ENCODE peak calls at places on chromosomes 5 and 9, in six cellular contexts. One of them, this sample, is unnamed.

GRCh38 chr5:135708481-135708880 is 126.0 kb upstream of the SLC25A48 start:
- DNase-seq in transverse colon: no peak
- DNase-seq in ovary: no peak
- DNase-seq in neural progenitor cell: no peak
- DNase-seq in spleen: no peak
- DNase-seq in lower lobe of right lung: no peak
- DNase-seq in this sample: no peak

GRCh38 chr5:10599828-10600227 is 36.0 kb downstream of the ANKRD33B start:
- DNase-seq in ovary: no peak
- DNase-seq in lower lobe of right lung: no peak
- DNase-seq in spleen: no peak
- DNase-seq in neural progenitor cell: no peak
- DNase-seq in transverse colon: no peak
- DNase-seq in this sample: no peak

GRCh38 chr5:73446631-73447233 is 1.8 kb downstream of the FOXD1 start:
- DNase-seq in lower lobe of right lung: no peak
- DNase-seq in spleen: no peak
- DNase-seq in neural progenitor cell: peak; percentile 58
- DNase-seq in ovary: no peak
- DNase-seq in transverse colon: no peak
- DNase-seq in this sample: no peak

GRCh38 chr9:131732636-131733340 is 7.1 kb downstream of the RAPGEF1 start:
- DNase-seq in neural progenitor cell: no peak
- DNase-seq in ovary: no peak
- DNase-seq in transverse colon: no peak
- DNase-seq in lower lobe of right lung: peak; percentile 49
- DNase-seq in spleen: no peak
- DNase-seq in this sample: no peak

GRCh38 chr9:126554292-126554691 is 59.4 kb upstream of the LMX1B start:
- DNase-seq in ovary: no peak
- DNase-seq in neural progenitor cell: no peak
- DNase-seq in transverse colon: no peak
- DNase-seq in spleen: no peak
- DNase-seq in lower lobe of right lung: no peak
- DNase-seq in this sample: no peak

GRCh38 chr5:62395210-62395950 is 8.3 kb downstream of the DIMT1 start:
- DNase-seq in transverse colon: no peak
- DNase-seq in ovary: no peak
- DNase-seq in spleen: no peak
- DNase-seq in neural progenitor cell: no peak
- DNase-seq in lower lobe of right lung: no peak
- DNase-seq in this sample: no peak

GRCh38 chr9:79639354-79639753 is 67.6 kb downstream of the TLE4 start:
- DNase-seq in neural progenitor cell: no peak
- DNase-seq in transverse colon: no peak
- DNase-seq in spleen: no peak
- DNase-seq in lower lobe of right lung: no peak
- DNase-seq in ovary: no peak
- DNase-seq in this sample: no peak

GRCh38 chr9:82332018-82332773 is 343.6 kb downstream of the SPATA31D1 start:
- DNase-seq in spleen: no peak
- DNase-seq in lower lobe of right lung: no peak
- DNase-seq in ovary: no peak
- DNase-seq in transverse colon: no peak
- DNase-seq in neural progenitor cell: no peak
- DNase-seq in this sample: no peak

GRCh38 chr5:43483210-43484048 is at the start of gene TMEM267:
- DNase-seq in ovary: peak; percentile 94
- DNase-seq in lower lobe of right lung: peak; percentile 96
- DNase-seq in transverse colon: peak; percentile 92
- DNase-seq in spleen: peak; percentile 99
- DNase-seq in neural progenitor cell: peak; percentile 96
- DNase-seq in this sample: peak; percentile 96

GRCh38 chr5:82365744-82366228 is 87.6 kb upstream of the RPS23 start:
- DNase-seq in neural progenitor cell: no peak
- DNase-seq in ovary: no peak
- DNase-seq in transverse colon: no peak
- DNase-seq in spleen: no peak
- DNase-seq in lower lobe of right lung: no peak
- DNase-seq in this sample: no peak

GRCh38 chr5:135242496-135243193 is 156.4 kb downstream of the MACROH2A1 start:
- DNase-seq in ovary: no peak
- DNase-seq in lower lobe of right lung: no peak
- DNase-seq in spleen: no peak
- DNase-seq in neural progenitor cell: no peak
- DNase-seq in transverse colon: peak; percentile 36
- DNase-seq in this sample: peak; percentile 86

GRCh38 chr5:41392016-41392415 is 118.4 kb downstream of the PLCXD3 start:
- DNase-seq in ovary: no peak
- DNase-seq in neural progenitor cell: no peak
- DNase-seq in spleen: no peak
- DNase-seq in lower lobe of right lung: no peak
- DNase-seq in transverse colon: no peak
- DNase-seq in this sample: no peak

GRCh38 chr5:87393331-87393730 is 19.4 kb downstream of the CCNH start:
- DNase-seq in lower lobe of right lung: no peak
- DNase-seq in transverse colon: no peak
- DNase-seq in spleen: no peak
- DNase-seq in neural progenitor cell: no peak
- DNase-seq in ovary: no peak
- DNase-seq in this sample: no peak

GRCh38 chr9:101458955-101459631 is 23.5 kb upstream of the ALDOB start:
- DNase-seq in lower lobe of right lung: no peak
- DNase-seq in spleen: no peak
- DNase-seq in neural progenitor cell: peak; percentile 75
- DNase-seq in ovary: no peak
- DNase-seq in transverse colon: no peak
- DNase-seq in this sample: no peak

GRCh38 chr5:139304391-139305324 is 11.1 kb downstream of the MATR3 start:
- DNase-seq in spleen: no peak
- DNase-seq in lower lobe of right lung: no peak
- DNase-seq in ovary: no peak
- DNase-seq in transverse colon: no peak
- DNase-seq in neural progenitor cell: no peak
- DNase-seq in this sample: no peak

GRCh38 chr5:139306197-139306596 is 12.7 kb downstream of the MATR3 start:
- DNase-seq in transverse colon: no peak
- DNase-seq in spleen: no peak
- DNase-seq in lower lobe of right lung: no peak
- DNase-seq in neural progenitor cell: no peak
- DNase-seq in ovary: no peak
- DNase-seq in this sample: no peak

GRCh38 chr5:139298242-139298641 is 4.7 kb downstream of the MATR3 start:
- DNase-seq in neural progenitor cell: no peak
- DNase-seq in spleen: peak; percentile 45
- DNase-seq in lower lobe of right lung: no peak
- DNase-seq in transverse colon: no peak
- DNase-seq in ovary: no peak
- DNase-seq in this sample: no peak

GRCh38 chr5:139299477-139299876 is 5.9 kb downstream of the MATR3 start:
- DNase-seq in ovary: no peak
- DNase-seq in neural progenitor cell: no peak
- DNase-seq in spleen: no peak
- DNase-seq in transverse colon: no peak
- DNase-seq in lower lobe of right lung: no peak
- DNase-seq in this sample: no peak

GRCh38 chr5:139301766-139302499 is 8.4 kb downstream of the MATR3 start:
- DNase-seq in neural progenitor cell: no peak
- DNase-seq in spleen: no peak
- DNase-seq in transverse colon: no peak
- DNase-seq in lower lobe of right lung: no peak
- DNase-seq in ovary: no peak
- DNase-seq in this sample: no peak
- H3K4me1 ChIP-seq in neural progenitor cell: peaks cover 43% of the 10 kb centered on the region
- H3K4me1 ChIP-seq in spleen: peaks cover 100% of the 10 kb centered on the region
- H3K4me1 ChIP-seq in transverse colon: peaks cover 64% of the 10 kb centered on the region
- H3K4me1 ChIP-seq in lower lobe of right lung: peaks cover 100% of the 10 kb centered on the region
- H3K4me1 ChIP-seq in ovary: peaks cover 29% of the 10 kb centered on the region
- H3K4me1 ChIP-seq in this sample: peaks cover 92% of the 10 kb centered on the region

DNA sequence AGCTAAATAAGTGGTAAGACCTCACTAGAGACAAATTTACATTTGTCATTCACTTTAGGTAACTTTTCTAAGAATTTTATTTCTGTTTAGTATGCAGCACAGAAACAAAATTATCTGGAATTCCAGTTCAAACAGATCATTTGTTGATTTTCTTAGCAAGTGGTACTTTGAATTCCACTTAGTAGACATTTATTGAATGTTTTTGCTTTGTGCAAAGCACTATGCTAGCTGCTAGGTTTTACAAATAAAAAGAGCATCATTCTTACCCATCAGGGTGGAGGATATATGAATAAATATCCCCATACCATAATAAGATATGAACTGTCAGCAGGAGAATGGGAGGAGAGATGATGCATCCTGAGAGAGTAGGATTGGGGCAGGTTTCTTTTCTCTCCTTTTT is 35.4 kb downstream of the GNG10 start:
- DNase-seq in spleen: no peak
- DNase-seq in lower lobe of right lung: no peak
- DNase-seq in ovary: no peak
- DNase-seq in transverse colon: no peak
- DNase-seq in neural progenitor cell: no peak
- DNase-seq in this sample: no peak
- H3K4me3 ChIP-seq in spleen: no peak overlapping the region
- H3K4me3 ChIP-seq in lower lobe of right lung: no peak overlapping the region
- H3K4me3 ChIP-seq in ovary: no peak overlapping the region
- H3K4me3 ChIP-seq in transverse colon: no peak overlapping the region
- H3K4me3 ChIP-seq in neural progenitor cell: no peak overlapping the region
- H3K4me3 ChIP-seq in this sample: no peak overlapping the region

GRCh38 chr5:35644543-35644942 is 26.9 kb downstream of the SPEF2 start:
- DNase-seq in ovary: no peak
- DNase-seq in neural progenitor cell: peak; percentile 11
- DNase-seq in lower lobe of right lung: no peak
- DNase-seq in spleen: no peak
- DNase-seq in transverse colon: no peak
- DNase-seq in this sample: no peak

DNA sequence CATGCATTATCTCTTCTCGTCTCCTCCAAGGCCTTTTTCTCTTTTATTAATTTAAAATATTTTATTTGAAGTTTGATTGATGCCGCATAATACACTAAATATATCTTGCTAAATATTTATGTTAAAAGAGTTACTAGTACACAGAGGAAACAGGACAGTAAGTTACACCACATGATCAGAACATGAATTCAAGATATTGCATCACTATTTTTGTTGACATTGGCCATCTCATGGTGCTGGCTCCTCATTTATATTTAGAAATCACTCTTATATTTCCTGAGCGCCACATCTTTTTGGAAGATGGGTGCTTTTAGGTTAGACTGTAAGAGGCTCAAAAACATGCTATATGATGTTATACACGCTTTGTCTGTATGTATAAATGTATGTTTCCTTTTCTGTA is 23.0 kb downstream of the SPEF2 start:
- DNase-seq in transverse colon: no peak
- DNase-seq in spleen: no peak
- DNase-seq in ovary: no peak
- DNase-seq in neural progenitor cell: no peak
- DNase-seq in lower lobe of right lung: no peak
- DNase-seq in this sample: no peak
- H3K4me1 ChIP-seq in transverse colon: no peaks in the 10 kb centered on the region
- H3K4me1 ChIP-seq in spleen: no peaks in the 10 kb centered on the region
- H3K4me1 ChIP-seq in ovary: no peaks in the 10 kb centered on the region
- H3K4me1 ChIP-seq in neural progenitor cell: no peaks in the 10 kb centered on the region
- H3K4me1 ChIP-seq in lower lobe of right lung: no peaks in the 10 kb centered on the region
- H3K4me1 ChIP-seq in this sample: no peaks in the 10 kb centered on the region

GRCh38 chr9:113403651-113404050 is 2.6 kb upstream of the ALAD start:
- DNase-seq in transverse colon: no peak
- DNase-seq in spleen: no peak
- DNase-seq in ovary: no peak
- DNase-seq in lower lobe of right lung: no peak
- DNase-seq in neural progenitor cell: no peak
- DNase-seq in this sample: no peak
- H3K4me3 ChIP-seq in transverse colon: no peak overlapping the region
- H3K4me3 ChIP-seq in spleen: no peak overlapping the region
- H3K4me3 ChIP-seq in ovary: no peak overlapping the region
- H3K4me3 ChIP-seq in lower lobe of right lung: no peak overlapping the region
- H3K4me3 ChIP-seq in neural progenitor cell: no peak overlapping the region
- H3K4me3 ChIP-seq in this sample: no peak overlapping the region

GRCh38 chr5:119313876-119314605 is 41.8 kb upstream of the TNFAIP8 start:
- DNase-seq in ovary: no peak
- DNase-seq in spleen: no peak
- DNase-seq in transverse colon: no peak
- DNase-seq in neural progenitor cell: peak; percentile 15
- DNase-seq in lower lobe of right lung: no peak
- DNase-seq in this sample: no peak
- H3K4me1 ChIP-seq in ovary: no peaks in the 10 kb centered on the region
- H3K4me1 ChIP-seq in spleen: peaks cover 90% of the 10 kb centered on the region
- H3K4me1 ChIP-seq in transverse colon: peaks cover 6% of the 10 kb centered on the region
- H3K4me1 ChIP-seq in neural progenitor cell: no peaks in the 10 kb centered on the region
- H3K4me1 ChIP-seq in lower lobe of right lung: peaks cover 16% of the 10 kb centered on the region
- H3K4me1 ChIP-seq in this sample: no peaks in the 10 kb centered on the region

GRCh38 chr9:74642376-74642775 is 145.2 kb downstream of the RORB start:
- DNase-seq in ovary: no peak
- DNase-seq in lower lobe of right lung: peak; percentile 77
- DNase-seq in transverse colon: no peak
- DNase-seq in neural progenitor cell: no peak
- DNase-seq in spleen: no peak
- DNase-seq in this sample: no peak

GRCh38 chr9:74643303-74643933 is 146.3 kb downstream of the RORB start:
- DNase-seq in transverse colon: no peak
- DNase-seq in spleen: no peak
- DNase-seq in lower lobe of right lung: no peak
- DNase-seq in ovary: no peak
- DNase-seq in neural progenitor cell: no peak
- DNase-seq in this sample: no peak

GRCh38 chr9:74644015-74644414 is 146.9 kb downstream of the RORB start:
- DNase-seq in transverse colon: no peak
- DNase-seq in neural progenitor cell: no peak
- DNase-seq in lower lobe of right lung: no peak
- DNase-seq in ovary: no peak
- DNase-seq in spleen: no peak
- DNase-seq in this sample: no peak

DNA sequence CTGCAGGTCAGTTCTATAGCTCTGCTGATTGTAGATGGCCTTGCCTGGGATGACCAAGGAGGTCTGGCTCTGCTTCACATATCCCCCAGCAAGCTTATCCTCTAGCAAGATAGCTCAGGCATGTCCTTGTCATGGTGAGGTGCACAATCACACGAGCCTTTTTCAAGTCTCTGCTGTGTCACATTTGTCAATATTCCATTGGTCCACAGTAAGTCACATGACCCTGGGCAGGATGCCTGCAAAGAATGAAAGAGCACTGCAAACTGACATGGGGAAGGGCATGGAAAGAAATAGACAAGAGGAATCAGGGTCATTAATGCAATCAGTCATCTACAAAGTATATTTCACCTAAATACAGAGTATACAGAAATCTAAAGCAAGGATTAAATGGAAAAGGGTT is 142.0 kb downstream of the RORB start:
- DNase-seq in neural progenitor cell: no peak
- DNase-seq in spleen: no peak
- DNase-seq in transverse colon: no peak
- DNase-seq in lower lobe of right lung: no peak
- DNase-seq in ovary: no peak
- DNase-seq in this sample: no peak
- H3K4me3 ChIP-seq in neural progenitor cell: no peak overlapping the region
- H3K4me3 ChIP-seq in spleen: no peak overlapping the region
- H3K4me3 ChIP-seq in transverse colon: no peak overlapping the region
- H3K4me3 ChIP-seq in lower lobe of right lung: no peak overlapping the region
- H3K4me3 ChIP-seq in ovary: no peak overlapping the region
- H3K4me3 ChIP-seq in this sample: no peak overlapping the region

This sample was measured in psoas muscle.